ENCODE peak calls at places on chromosomes 3 and 15, in four cellular contexts. K is T-helper 1 cell, J is GM04504, M is foreskin keratinocyte. A is an unnamed sample.

GRCh38 chr3:142863965-142864924 is 24.6 kb downstream of the PCOLCE2 start:
- DNase-seq in M (peak; percentile 68), K (no peak), J (no peak), A (no peak)

GRCh38 chr3:81303326-81303725 is 458.1 kb downstream of the GBE1 start:
- DNase-seq in M (no peak), K (no peak), J (no peak), A (no peak)

GRCh38 chr15:101170568-101171350 is 81.1 kb downstream of the CHSY1 start:
- DNase-seq in J (peak; percentile 82), K (no peak), M (peak; percentile 79), A (no peak)

GRCh38 chr3:42262525-42262924 is 3.5 kb downstream of the CCK start:
- DNase-seq in M (peak; percentile 95), K (no peak), J (peak; percentile 60), A (no peak)

GRCh38 chr15:89533861-89534544 is 37.6 kb upstream of the RHCG start:
- DNase-seq in M (no peak), K (no peak), J (no peak), A (no peak)

GRCh38 chr3:172261053-172261452 is 187.2 kb downstream of the GHSR start:
- DNase-seq in K (no peak), J (no peak), M (no peak), A (no peak)

GRCh38 chr3:134453631-134454030 is 32.2 kb downstream of the ANAPC13 start:
- DNase-seq in J (no peak), K (no peak), M (no peak), A (no peak)

GRCh38 chr3:121855555-121855954 is 20.5 kb downstream of the EAF2 start:
- DNase-seq in K (no peak), J (no peak), M (peak; percentile 54), A (no peak)

GRCh38 chr3:160598865-160599264 is 33.5 kb upstream of the KPNA4 start:
- DNase-seq in K (no peak), M (no peak), J (no peak), A (no peak)

GRCh38 chr15:28021281-28022039 is 77.7 kb downstream of the OCA2 start:
- DNase-seq in J (peak; percentile 3), K (no peak), M (peak; percentile 17), A (no peak)

GRCh38 chr15:71752604-71753289 is 57.6 kb upstream of the NR2E3 start:
- DNase-seq in J (peak; percentile 97), M (peak; percentile 24), K (no peak), A (no peak)

A was measured in memory B cell.